ENCODE peak calls at places on chromosomes 5 and 9, in four cellular contexts. C, U, G and A are unnamed samples.
A peak's percentile ranks its signal among the peaks of the same experiment; 100 is the strongest.

GRCh38 chr5:87826507-87826906 is 413.8 kb upstream of the CCNH start:
- DNase-seq in C (no peak), U (no peak), G (no peak), A (no peak)

GRCh38 chr9:70539526-70539925 is 125.1 kb upstream of the KLF9 start:
- DNase-seq in C (no peak), U (no peak), G (no peak), A (no peak)

GRCh38 chr5:102296229-102296817 is at the start of gene SLCO4C1:
- DNase-seq in C (peak; percentile 93), U (peak; percentile 71), G (no peak), A (no peak)

GRCh38 chr5:138743506-138743905 is 9.7 kb upstream of the CTNNA1 start:
- DNase-seq in C (no peak), U (no peak), G (no peak), A (no peak)

GRCh38 chr9:16828335-16829281 is 41.9 kb downstream of the BNC2 start:
- DNase-seq in C (no peak), U (peak; percentile 33), G (peak; percentile 81), A (no peak)

GRCh38 chr9:131382850-131383729 is 10.8 kb upstream of the PRRC2B start:
- DNase-seq in C (no peak), U (peak; percentile 69), G (no peak), A (no peak)

GRCh38 chr9:81634915-81635516 is 54.3 kb downstream of the TLE1 start:
- DNase-seq in C (no peak), U (no peak), G (no peak), A (no peak)

GRCh38 chr5:115325291-115326019 is 29.0 kb upstream of the CCDC112 start:
- DNase-seq in C (no peak), U (no peak), G (no peak), A (no peak)

GRCh38 chr5:72543811-72544210 is 36.6 kb upstream of the ZNF366 start:
- DNase-seq in C (no peak), U (no peak), G (no peak), A (no peak)

GRCh38 chr5:76547242-76547890 is 75.8 kb downstream of the F2RL2 start:
- DNase-seq in C (no peak), U (no peak), G (no peak), A (no peak)

GRCh38 chr5:151040211-151040747 is 19.9 kb downstream of the GPX3 start:
- DNase-seq in C (peak; percentile 28), U (no peak), G (no peak), A (no peak)

GRCh38 chr5:103808464-103809106 is 246.0 kb upstream of the NUDT12 start:
- DNase-seq in C (no peak), U (no peak), G (no peak), A (no peak)

GRCh38 chr9:115939065-115939765 is 214.4 kb upstream of the PAPPA start:
- DNase-seq in C (no peak), U (no peak), G (no peak), A (no peak)

GRCh38 chr9:121721770-121722169 is 70.3 kb downstream of the DAB2IP start:
- DNase-seq in C (no peak), U (peak; percentile 66), G (no peak), A (no peak)

GRCh38 chr5:33371660-33372059 is 69.1 kb upstream of the TARS1 start:
- DNase-seq in C (no peak), U (no peak), G (no peak), A (no peak)

GRCh38 chr9:133371261-133371711 is 4.6 kb downstream of the SURF4 start:
- DNase-seq in C (peak; percentile 43), U (no peak), G (no peak), A (no peak)

GRCh38 chr5:118675247-118675646 is 313.1 kb downstream of the DTWD2 start:
- DNase-seq in C (no peak), U (no peak), G (no peak), A (no peak)

GRCh38 chr9:77020438-77021264 is 1.2 kb downstream of the FOXB2 start:
- DNase-seq in C (no peak), U (no peak), G (no peak), A (no peak)

DNA sequence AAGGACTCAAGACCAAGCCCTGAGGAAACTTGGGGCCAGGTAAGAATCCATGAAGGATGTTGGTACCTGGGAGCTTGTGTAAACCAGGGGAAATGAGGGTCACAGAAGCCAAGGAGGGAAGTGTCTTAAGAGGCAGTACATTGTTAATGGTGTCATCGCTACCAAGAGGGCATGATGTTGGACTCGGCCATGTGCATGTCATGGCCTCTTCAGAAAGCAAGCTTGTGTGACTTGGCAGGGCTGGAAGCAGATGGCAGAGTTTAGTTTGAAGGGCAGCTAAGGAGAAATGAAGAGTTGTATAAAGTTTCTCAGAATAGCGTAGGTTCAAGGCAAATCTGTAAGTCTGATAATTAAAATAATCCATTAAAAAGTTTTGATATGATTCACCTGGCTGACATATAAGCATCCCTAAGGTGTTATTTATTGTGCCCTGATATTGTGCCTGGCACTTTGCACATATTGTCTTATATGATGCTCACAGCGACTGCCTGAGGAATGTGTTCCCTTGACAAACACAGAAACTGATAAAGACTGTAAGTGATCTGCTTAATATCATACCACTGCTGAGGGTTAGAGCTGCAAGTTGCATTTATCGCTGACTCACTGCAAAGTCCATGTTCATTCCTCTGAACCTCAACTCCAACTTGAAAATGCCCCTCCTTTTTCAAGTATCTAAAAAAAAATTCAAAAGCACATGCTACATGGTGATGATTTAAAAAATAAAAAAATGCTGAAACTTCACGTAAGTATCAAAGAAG is 81.3 kb upstream of the PTPN3 start:
- DNase-seq in C (no peak), U (no peak), G (no peak), A (no peak)
- H3K4me3 ChIP-seq in C (no peak overlapping the region), U (no peak overlapping the region), G (no peak overlapping the region), A (no peak overlapping the region)

GRCh38 chr5:137735531-137736284 is at the start of gene KLHL3:
- DNase-seq in C (peak; percentile 46), U (peak; percentile 48), G (no peak), A (peak; percentile 78)

GRCh38 chr5:137739737-137740136 is 3.8 kb upstream of the KLHL3 start:
- DNase-seq in C (no peak), U (no peak), G (no peak), A (no peak)

GRCh38 chr5:137738947-137739346 is 3.1 kb upstream of the KLHL3 start:
- DNase-seq in C (no peak), U (no peak), G (no peak), A (no peak)

GRCh38 chr5:137734962-137735530 is 843 bp downstream of the KLHL3 start:
- DNase-seq in C (peak; percentile 43), U (peak; percentile 67), G (no peak), A (no peak)

GRCh38 chr5:137737349-137738256 is 1.7 kb upstream of the KLHL3 start:
- DNase-seq in C (no peak), U (peak; percentile 86), G (no peak), A (no peak)
- H3K27ac ChIP-seq in C (peak overlapping the region; percentile 28), U (peak overlapping the region; percentile 68), G (no peak overlapping the region), A (no peak overlapping the region)

GRCh38 chr9:134659688-134660131 is 18.1 kb downstream of the COL5A1 start:
- DNase-seq in C (no peak), U (no peak), G (no peak), A (no peak)

GRCh38 chr9:134661791-134662142 is 20.2 kb downstream of the COL5A1 start:
- DNase-seq in C (no peak), U (peak; percentile 52), G (peak; percentile 82), A (no peak)

GRCh38 chr9:134662143-134662876 is 20.7 kb downstream of the COL5A1 start:
- DNase-seq in C (peak; percentile 48), U (peak; percentile 84), G (peak; percentile 82), A (peak; percentile 90)

GRCh38 chr9:134661299-134661698 is 19.7 kb downstream of the COL5A1 start:
- DNase-seq in C (no peak), U (peak; percentile 27), G (peak; percentile 75), A (no peak)

GRCh38 chr9:134660407-134660806 is 18.8 kb downstream of the COL5A1 start:
- DNase-seq in C (no peak), U (no peak), G (no peak), A (no peak)
- TF ChIP-seq CTCF in C (peak; percentile 39), U (peak; percentile 41), G (no peak), A (no peak)

GRCh38 chr5:158070855-158071254 is 211.9 kb upstream of the CLINT1 start:
- DNase-seq in C (no peak), U (no peak), G (no peak), A (no peak)
- H3K4me3 ChIP-seq in C (no peak overlapping the region), U (no peak overlapping the region), G (no peak overlapping the region), A (no peak overlapping the region)

DNA sequence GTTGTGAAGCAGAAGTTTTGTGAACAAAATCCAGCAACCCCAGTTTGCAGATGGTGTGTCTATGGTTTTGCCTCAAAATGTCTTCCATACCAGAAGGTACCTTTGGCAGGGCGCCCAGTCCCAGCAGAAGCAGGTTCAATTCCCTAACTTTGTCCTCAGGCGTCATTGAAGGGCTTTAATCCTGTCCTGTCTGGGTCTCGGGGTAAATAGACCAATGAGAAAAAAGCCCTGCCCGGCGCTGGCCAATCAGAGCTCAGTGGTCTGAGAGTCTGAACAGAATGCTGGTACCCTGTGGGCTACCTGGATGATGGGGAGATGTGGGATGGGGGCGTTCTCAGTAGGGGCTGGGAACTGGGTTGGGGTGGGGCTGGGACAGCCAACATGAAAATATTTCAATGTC is 6.2 kb upstream of the ST6GALNAC4 start:
- DNase-seq in C (no peak), U (no peak), G (no peak), A (no peak)
- H3K27ac ChIP-seq in C (no peak overlapping the region), U (no peak overlapping the region), G (no peak overlapping the region), A (no peak overlapping the region)

DNA sequence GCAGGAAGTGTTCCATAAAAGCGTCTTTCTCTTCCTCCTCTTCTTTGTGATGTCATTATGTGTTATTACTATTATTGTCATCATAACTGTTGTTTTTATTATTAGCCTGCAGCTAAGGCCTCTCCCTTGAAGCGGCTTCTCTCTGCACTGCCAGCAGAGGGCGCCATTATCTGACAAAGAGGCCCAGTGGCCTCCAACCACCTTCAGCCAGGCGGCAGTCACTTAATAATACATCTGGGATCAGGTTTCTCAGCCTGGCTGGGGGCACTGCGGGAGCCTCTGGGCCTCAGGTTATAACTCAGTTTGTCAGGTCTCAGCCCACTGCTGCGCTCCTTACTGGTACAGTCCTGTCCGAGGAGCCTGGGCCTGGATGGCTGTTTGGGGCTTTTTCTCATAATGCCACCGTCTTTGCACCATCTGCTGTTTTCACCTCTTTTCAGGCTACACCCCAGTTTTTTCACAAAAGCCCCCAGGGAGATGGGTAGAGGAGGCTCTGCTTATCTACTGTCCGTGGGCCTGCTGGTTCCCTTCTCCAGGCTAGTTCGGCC is 281.9 kb downstream of the NSG2 start:
- DNase-seq in C (peak; percentile 63), U (peak; percentile 57), G (no peak), A (no peak)
- TF ChIP-seq CTCF in C (peak; percentile 68), U (peak; percentile 70), G (peak; percentile 13), A (no peak)